ENCODE peak calls at places on chromosomes 11 and 22, in four cellular contexts. W, E, P and M are unnamed samples.

GRCh38 chr11:43943357-43943930 is 1.0 kb downstream of the C11orf96 start:
- DNase-seq in W (no peak), E (no peak), P (no peak), M (peak; percentile 28)

GRCh38 chr11:85539740-85540139 is 87.4 kb downstream of the DLG2 start:
- DNase-seq in W (no peak), E (no peak), P (no peak), M (no peak)

GRCh38 chr11:67285541-67286498 is 3.3 kb upstream of the ANKRD13D start:
- DNase-seq in W (no peak), E (no peak), P (no peak), M (no peak)

GRCh38 chr22:28978158-28978557 is 83.5 kb downstream of the C22orf31 start:
- DNase-seq in W (no peak), E (no peak), P (no peak), M (no peak)

GRCh38 chr22:19579113-19579811 is 55.1 kb upstream of the CLDN5 start:
- DNase-seq in W (peak; percentile 38), E (no peak), P (no peak), M (no peak)

GRCh38 chr11:71358122-71358728 is 90.0 kb downstream of the DHCR7 start:
- DNase-seq in W (no peak), E (no peak), P (no peak), M (no peak)

GRCh38 chr11:129440028-129440630 is 64.5 kb downstream of the BARX2 start:
- DNase-seq in W (no peak), E (peak; percentile 26), P (no peak), M (no peak)

GRCh38 chr22:19764050-19764593 is 3.5 kb downstream of the TBX1 start:
- DNase-seq in W (no peak), E (no peak), P (no peak), M (no peak)

GRCh38 chr11:29452131-29452530 is 564.7 kb downstream of the KCNA4 start:
- DNase-seq in W (no peak), E (no peak), P (no peak), M (no peak)

GRCh38 chr11:29449280-29450074 is 567.4 kb downstream of the KCNA4 start:
- DNase-seq in W (no peak), E (no peak), P (no peak), M (no peak)

GRCh38 chr11:29447821-29448220 is 569.0 kb downstream of the KCNA4 start:
- DNase-seq in W (no peak), E (no peak), P (no peak), M (no peak)

GRCh38 chr11:29448246-29448877 is 568.5 kb downstream of the KCNA4 start:
- DNase-seq in W (peak; percentile 8), E (no peak), P (no peak), M (peak; percentile 26)

GRCh38 chr11:29446132-29446531 is 570.7 kb downstream of the KCNA4 start:
- DNase-seq in W (no peak), E (no peak), P (no peak), M (no peak)
- TF ChIP-seq TARDBP in W (no peak), E (no peak), P (no peak), M (no peak)

GRCh38 chr11:117794144-117794543 is 2.9 kb downstream of the DSCAML1 start:
- DNase-seq in W (no peak), E (no peak), P (no peak), M (no peak)

GRCh38 chr11:117792241-117792640 is 4.8 kb downstream of the DSCAML1 start:
- DNase-seq in W (no peak), E (no peak), P (no peak), M (no peak)

GRCh38 chr11:117794772-117795629 is 2.0 kb downstream of the DSCAML1 start:
- DNase-seq in W (no peak), E (no peak), P (no peak), M (no peak)

GRCh38 chr11:117793521-117793920 is 3.5 kb downstream of the DSCAML1 start:
- DNase-seq in W (no peak), E (no peak), P (no peak), M (no peak)

GRCh38 chr11:117792992-117793391 is 4.0 kb downstream of the DSCAML1 start:
- DNase-seq in W (no peak), E (no peak), P (no peak), M (no peak)
- TF ChIP-seq FOXM1 in W (no peak), E (no peak), P (no peak), M (no peak)

GRCh38 chr22:23242473-23243001 is 62.2 kb downstream of the BCR start:
- DNase-seq in W (no peak), E (no peak), P (no peak), M (peak; percentile 65)

GRCh38 chr22:23241562-23242472 is 61.5 kb downstream of the BCR start:
- DNase-seq in W (peak; percentile 69), E (no peak), P (no peak), M (no peak)

GRCh38 chr22:23243859-23244689 is 63.8 kb downstream of the BCR start:
- DNase-seq in W (peak; percentile 68), E (no peak), P (no peak), M (no peak)

GRCh38 chr22:23244690-23245044 is 64.4 kb downstream of the BCR start:
- DNase-seq in W (peak; percentile 67), E (no peak), P (no peak), M (no peak)

DNA sequence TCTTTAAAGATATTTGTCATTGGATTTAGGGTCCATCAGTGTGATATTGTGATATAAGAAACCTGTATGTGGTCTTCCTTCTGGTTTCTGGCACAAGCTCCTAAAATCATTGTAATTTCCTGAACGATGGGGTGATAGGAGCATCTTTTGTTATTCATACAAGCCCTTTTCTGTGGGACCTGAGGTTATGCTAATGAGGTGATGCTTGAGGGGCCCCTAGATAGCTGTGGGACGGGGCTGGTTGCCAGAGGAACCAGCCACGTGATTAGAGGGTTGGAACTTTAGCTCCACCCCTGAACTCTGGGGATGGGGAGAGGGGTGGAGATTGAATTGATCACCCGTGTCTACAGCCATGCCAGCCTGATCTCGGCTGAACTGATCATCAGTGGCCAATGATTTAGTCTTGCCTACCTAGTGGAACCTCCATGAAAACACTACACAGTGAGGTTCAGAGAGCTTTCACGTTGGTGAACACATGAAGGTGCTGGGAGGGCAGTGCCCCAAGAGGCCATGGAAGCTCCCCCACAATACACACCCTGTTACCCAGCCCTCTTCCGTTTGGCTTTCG is 62.8 kb downstream of the BCR start:
- DNase-seq in W (peak; percentile 64), E (no peak), P (peak; percentile 41), M (no peak)
- TF ChIP-seq TARDBP in W (no peak), E (no peak), P (no peak), M (no peak)

GRCh38 chr11:61784506-61784805 is 7.9 kb downstream of the TMEM258 start:
- DNase-seq in W (no peak), E (no peak), P (no peak), M (no peak)

GRCh38 chr11:61782841-61783240 is 9.6 kb downstream of the TMEM258 start:
- DNase-seq in W (no peak), E (no peak), P (no peak), M (no peak)

GRCh38 chr11:61781585-61781984 is 10.8 kb downstream of the TMEM258 start:
- DNase-seq in W (no peak), E (no peak), P (no peak), M (no peak)

GRCh38 chr11:61785837-61786402 is 6.5 kb downstream of the TMEM258 start:
- DNase-seq in W (no peak), E (no peak), P (no peak), M (no peak)

DNA sequence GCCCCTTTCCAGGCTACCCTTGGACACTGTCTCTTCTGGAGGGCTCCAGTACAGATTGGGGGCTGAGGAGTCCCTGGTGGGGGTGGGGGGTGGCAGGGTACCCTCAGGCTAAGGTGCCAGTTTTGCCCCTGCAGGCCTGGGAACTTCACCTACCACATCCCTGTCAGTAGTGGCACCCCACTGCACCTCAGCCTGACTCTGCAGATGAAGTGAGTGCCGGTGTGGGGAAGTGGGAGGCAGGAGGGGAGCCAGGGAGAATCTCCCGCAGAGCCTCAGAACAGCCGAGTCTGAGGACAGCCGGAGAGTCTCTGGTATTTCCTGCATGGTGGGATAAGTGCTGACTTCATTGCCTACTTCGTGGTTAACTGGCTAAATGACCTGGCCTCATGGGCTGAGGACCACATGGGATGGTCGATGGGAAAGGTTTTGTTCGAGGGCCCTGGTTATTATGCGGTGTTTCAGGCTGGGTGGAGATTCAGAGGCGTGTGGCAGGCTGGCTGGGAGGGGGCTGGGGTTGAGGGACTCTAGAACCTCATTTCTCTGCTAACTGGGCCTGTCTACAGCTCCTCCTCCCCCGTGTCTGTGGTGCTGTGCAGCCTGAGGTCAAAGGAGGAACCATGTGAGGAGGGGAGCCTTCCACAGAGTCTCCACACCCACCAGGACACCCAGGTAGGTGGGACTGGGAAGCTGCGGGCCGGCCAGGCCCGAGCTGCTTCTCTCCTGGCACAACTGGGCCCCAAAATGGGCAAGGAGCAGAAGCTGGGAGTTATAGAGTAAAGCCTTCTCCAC is 8.5 kb downstream of the TMEM258 start:
- DNase-seq in W (no peak), E (no peak), P (no peak), M (no peak)
- TF ChIP-seq FOXM1 in W (no peak), E (no peak), P (no peak), M (no peak)

GRCh38 chr11:130940706-130941105 is 24.4 kb upstream of the SNX19 start:
- DNase-seq in W (no peak), E (no peak), P (no peak), M (no peak)
- TF ChIP-seq TARDBP in W (no peak), E (no peak), P (no peak), M (no peak)